ENCODE peak calls at places on chromosomes 16 and 17, in four cellular contexts. One of them, this sample, is unnamed.

GRCh38 chr16:58038219-58038641 is 12.7 kb downstream of the MMP15 start:
- DNase-seq in uterus: no peak
- DNase-seq in NCI-H1417: no peak
- DNase-seq in mucosa of descending colon: peak
- DNase-seq in this sample: no peak

GRCh38 chr17:82985973-82986372 is 93.4 kb upstream of the METRNL start:
- DNase-seq in uterus: no peak
- DNase-seq in NCI-H1417: no peak
- DNase-seq in mucosa of descending colon: peak
- DNase-seq in this sample: no peak

GRCh38 chr16:84635702-84636101 is 12.6 kb upstream of the KLHL36 start:
- DNase-seq in uterus: no peak
- DNase-seq in NCI-H1417: no peak
- DNase-seq in mucosa of descending colon: no peak
- DNase-seq in this sample: no peak

GRCh38 chr16:56357291-56357764 is 68.0 kb downstream of the AMFR start:
- DNase-seq in uterus: peak
- DNase-seq in NCI-H1417: no peak
- DNase-seq in mucosa of descending colon: peak
- DNase-seq in this sample: no peak

GRCh38 chr16:46621006-46621629 is at the start of gene SHCBP1:
- DNase-seq in uterus: peak
- DNase-seq in NCI-H1417: peak
- DNase-seq in mucosa of descending colon: peak
- DNase-seq in this sample: peak

GRCh38 chr16:86199182-86199581 is 300.2 kb downstream of the IRF8 start:
- DNase-seq in uterus: no peak
- DNase-seq in NCI-H1417: no peak
- DNase-seq in mucosa of descending colon: no peak
- DNase-seq in this sample: no peak

GRCh38 chr16:55263271-55264250 is 60.4 kb upstream of the IRX6 start:
- DNase-seq in uterus: no peak
- DNase-seq in NCI-H1417: no peak
- DNase-seq in mucosa of descending colon: no peak
- DNase-seq in this sample: no peak

GRCh38 chr16:50539822-50540710 is 8.1 kb upstream of the NKD1 start:
- DNase-seq in uterus: no peak
- DNase-seq in NCI-H1417: no peak
- DNase-seq in mucosa of descending colon: no peak
- DNase-seq in this sample: no peak

GRCh38 chr16:81060576-81061306 is 16.3 kb downstream of the C16orf46 start:
- DNase-seq in uterus: no peak
- DNase-seq in NCI-H1417: no peak
- DNase-seq in mucosa of descending colon: no peak
- DNase-seq in this sample: no peak

GRCh38 chr16:73216932-73217331 is 169.0 kb upstream of the ZFHX3 start:
- DNase-seq in uterus: no peak
- DNase-seq in NCI-H1417: no peak
- DNase-seq in mucosa of descending colon: no peak
- DNase-seq in this sample: no peak

GRCh38 chr16:50285406-50286003 is 19.2 kb downstream of the ADCY7 start:
- DNase-seq in uterus: no peak
- DNase-seq in NCI-H1417: no peak
- DNase-seq in mucosa of descending colon: no peak
- DNase-seq in this sample: no peak

GRCh38 chr16:57505169-57505568 is 18.9 kb upstream of the DOK4 start:
- DNase-seq in uterus: no peak
- DNase-seq in NCI-H1417: no peak
- DNase-seq in mucosa of descending colon: no peak
- DNase-seq in this sample: no peak

GRCh38 chr16:81335669-81336068 is 20.9 kb downstream of the GAN start:
- DNase-seq in uterus: no peak
- DNase-seq in NCI-H1417: no peak
- DNase-seq in mucosa of descending colon: no peak
- DNase-seq in this sample: no peak

GRCh38 chr17:81387235-81388060 is 7.8 kb upstream of the BAHCC1 start:
- DNase-seq in uterus: peak
- DNase-seq in NCI-H1417: peak
- DNase-seq in mucosa of descending colon: peak
- DNase-seq in this sample: peak

GRCh38 chr16:67406628-67407027 is 9.6 kb downstream of the ZDHHC1 start:
- DNase-seq in uterus: no peak
- DNase-seq in NCI-H1417: no peak
- DNase-seq in mucosa of descending colon: no peak
- DNase-seq in this sample: no peak

GRCh38 chr16:48498761-48499600 is 111.0 kb downstream of the N4BP1 start:
- DNase-seq in uterus: peak
- DNase-seq in NCI-H1417: no peak
- DNase-seq in mucosa of descending colon: no peak
- DNase-seq in this sample: peak

GRCh38 chr16:50559342-50559741 is 11.1 kb downstream of the NKD1 start:
- DNase-seq in uterus: no peak
- DNase-seq in NCI-H1417: no peak
- DNase-seq in mucosa of descending colon: no peak
- DNase-seq in this sample: no peak

This sample was measured in ovary.